ENCODE peak calls at places on chromosomes 3 and 15, in four cellular contexts. D is cardiac fibroblast; K is endothelial cell of umbilical vein; L is activated CD8-positive, alpha-beta T cell treated with anti-CD3 and anti-CD28 coated beads for 36 hours. F is an unnamed sample.

GRCh38 chr15:23069496-23070166 is 30.3 kb upstream of the TUBGCP5 start:
- DNase-seq in L (no peak), K (no peak), D (no peak), F (no peak)

GRCh38 chr3:46130631-46131310 is 77.3 kb downstream of the CCR1 start:
- DNase-seq in L (no peak), K (no peak), D (no peak), F (no peak)

GRCh38 chr3:66644549-66644948 is 143.7 kb upstream of the LRIG1 start:
- DNase-seq in D (no peak), L (no peak), K (no peak), F (no peak)

GRCh38 chr3:168933614-168934013 is 729.9 kb downstream of the MECOM start:
- DNase-seq in L (no peak), D (peak; percentile 56), K (no peak), F (no peak)

GRCh38 chr3:186534113-186534669 is 10.0 kb downstream of the CRYGS start:
- DNase-seq in D (no peak), K (no peak), L (peak; percentile 73), F (no peak)

GRCh38 chr3:149080699-149081091 is 5.6 kb downstream of the HLTF start:
- DNase-seq in K (peak; percentile 67), L (no peak), D (peak; percentile 88), F (no peak)

GRCh38 chr15:66739287-66739686 is 37.3 kb downstream of the SMAD6 start:
- DNase-seq in L (no peak), D (no peak), K (no peak), F (no peak)

GRCh38 chr15:42157981-42158765 is 1.7 kb upstream of the PLA2G4F start:
- DNase-seq in D (peak; percentile 61), K (no peak), L (no peak), F (no peak)

GRCh38 chr3:112773864-112774263 is 72.8 kb downstream of the CD200R1L start:
- DNase-seq in L (peak; percentile 36), K (no peak), D (peak; percentile 49), F (no peak)

GRCh38 chr3:102354818-102355515 is 79.8 kb upstream of the ZPLD1 start:
- DNase-seq in L (no peak), K (peak; percentile 51), D (peak; percentile 80), F (no peak)

GRCh38 chr15:51443282-51443914 is 101.9 kb downstream of the GLDN start:
- DNase-seq in K (no peak), L (no peak), D (no peak), F (no peak)

GRCh38 chr3:124519844-124520243 is 210.4 kb upstream of the UMPS start:
- DNase-seq in L (no peak), D (no peak), K (no peak), F (no peak)

GRCh38 chr3:21326704-21327103 is 424.3 kb downstream of the ZNF385D start:
- DNase-seq in L (no peak), K (peak; percentile 2), D (peak; percentile 65), F (peak; percentile 20)

GRCh38 chr3:14256561-14257342 is 78.1 kb downstream of the LSM3 start:
- DNase-seq in D (no peak), L (no peak), K (no peak), F (no peak)

GRCh38 chr15:98694153-98694552 is 45.8 kb downstream of the IGF1R start:
- DNase-seq in D (no peak), L (no peak), K (no peak), F (no peak)

GRCh38 chr15:95024388-95024787 is 793.0 kb downstream of the MCTP2 start:
- DNase-seq in D (peak; percentile 65), K (peak; percentile 46), L (no peak), F (no peak)

GRCh38 chr15:92958105-92958504 is 58.0 kb downstream of the CHD2 start:
- DNase-seq in L (peak; percentile 80), K (no peak), D (peak; percentile 71), F (no peak)

GRCh38 chr15:22873204-22873701 is 34.8 kb downstream of the NIPA2 start:
- DNase-seq in L (no peak), D (peak; percentile 66), K (no peak), F (no peak)

GRCh38 chr3:33063651-33064051 is 33.3 kb downstream of the GLB1 start:
- DNase-seq in D (peak; percentile 8), K (no peak), L (peak; percentile 92), F (peak; percentile 12)

GRCh38 chr3:130699765-130700164 is 46.9 kb downstream of the PIK3R4 start:
- DNase-seq in D (peak; percentile 39), L (no peak), K (peak; percentile 33), F (no peak)

GRCh38 chr3:25103391-25103790 is 324.7 kb upstream of the RARB start:
- DNase-seq in K (no peak), L (no peak), D (no peak), F (no peak)

GRCh38 chr15:99076555-99077308 is 28.1 kb upstream of the SYNM start:
- DNase-seq in L (peak; percentile 47), D (peak; percentile 88), K (peak; percentile 73), F (peak; percentile 68)

GRCh38 chr3:79086514-79086913 is 681.3 kb downstream of the ROBO1 start:
- DNase-seq in K (peak; percentile 57), L (peak; percentile 45), D (peak; percentile 80), F (peak; percentile 14)

GRCh38 chr15:87489902-87490301 is 766.6 kb downstream of the NTRK3 start:
- DNase-seq in D (no peak), L (no peak), K (no peak), F (no peak)

GRCh38 chr3:132174500-132174899 is 139.7 kb upstream of the CPNE4 start:
- DNase-seq in K (no peak), L (no peak), D (peak; percentile 18), F (no peak)

GRCh38 chr15:63434567-63435219 is 53.0 kb upstream of the CA12 start:
- DNase-seq in D (no peak), K (no peak), L (no peak), F (no peak)

GRCh38 chr3:166425900-166426611 is 588.8 kb upstream of the BCHE start:
- DNase-seq in L (no peak), D (no peak), K (no peak), F (no peak)
- TF ChIP-seq CTCF in L (no peak), D (no peak), K (no peak), F (no peak)

GRCh38 chr3:111577113-111577512 is 18.0 kb downstream of the ZBED2 start:
- DNase-seq in L (no peak), K (no peak), D (no peak), F (no peak)

GRCh38 chr3:111579495-111579894 is 15.7 kb downstream of the ZBED2 start:
- DNase-seq in L (no peak), D (no peak), K (no peak), F (no peak)

GRCh38 chr3:111581403-111582113 is 13.6 kb downstream of the ZBED2 start:
- DNase-seq in L (no peak), K (no peak), D (no peak), F (no peak)

GRCh38 chr3:111578867-111579266 is 16.3 kb downstream of the ZBED2 start:
- DNase-seq in K (no peak), D (no peak), L (no peak), F (no peak)

DNA sequence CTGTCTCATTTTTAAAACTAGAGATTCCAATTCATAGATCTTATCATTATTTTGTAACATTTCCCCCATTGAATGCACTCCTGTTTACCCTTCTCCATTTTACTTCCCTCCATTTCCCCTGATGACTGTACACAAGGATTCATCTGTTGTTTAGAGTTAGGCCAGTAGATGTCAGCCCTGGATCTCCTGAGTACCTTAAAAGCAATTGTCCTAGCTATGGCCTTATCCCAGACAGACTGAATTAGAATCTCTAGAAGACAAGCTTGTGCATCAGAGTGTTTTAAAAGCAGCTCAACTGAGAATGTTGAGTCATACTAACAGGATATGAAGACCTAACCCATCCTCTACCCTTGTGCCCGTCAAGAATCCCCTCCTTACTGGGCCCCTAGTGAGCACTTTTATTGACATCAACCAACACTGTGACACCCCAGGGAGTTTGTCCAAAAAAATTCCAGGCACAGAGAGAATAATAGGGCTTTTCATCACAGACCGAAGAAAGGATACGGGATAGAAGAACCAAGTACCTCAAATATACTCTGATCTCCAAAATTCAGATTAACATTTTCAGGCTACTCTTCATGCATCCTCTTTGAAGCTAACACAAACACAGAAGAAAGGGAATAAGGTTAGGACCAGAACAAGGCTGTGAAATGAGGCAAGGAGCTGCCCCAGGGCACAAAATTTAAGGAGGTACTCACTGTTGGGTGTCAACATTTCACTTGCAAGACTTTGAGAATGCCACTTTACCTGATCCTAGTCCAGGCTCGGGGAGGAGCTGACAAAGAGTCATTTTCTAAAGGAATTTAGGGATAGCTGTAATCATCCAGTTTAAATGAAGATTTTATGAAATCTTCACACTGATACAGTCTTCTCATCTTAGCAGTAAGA is 17.1 kb downstream of the ZBED2 start:
- DNase-seq in L (no peak), K (peak; percentile 25), D (peak; percentile 92), F (peak; percentile 44)
- TF ChIP-seq CTCF in L (peak; percentile 64), K (peak; percentile 4), D (peak; percentile 73), F (peak; percentile 72)

DNA sequence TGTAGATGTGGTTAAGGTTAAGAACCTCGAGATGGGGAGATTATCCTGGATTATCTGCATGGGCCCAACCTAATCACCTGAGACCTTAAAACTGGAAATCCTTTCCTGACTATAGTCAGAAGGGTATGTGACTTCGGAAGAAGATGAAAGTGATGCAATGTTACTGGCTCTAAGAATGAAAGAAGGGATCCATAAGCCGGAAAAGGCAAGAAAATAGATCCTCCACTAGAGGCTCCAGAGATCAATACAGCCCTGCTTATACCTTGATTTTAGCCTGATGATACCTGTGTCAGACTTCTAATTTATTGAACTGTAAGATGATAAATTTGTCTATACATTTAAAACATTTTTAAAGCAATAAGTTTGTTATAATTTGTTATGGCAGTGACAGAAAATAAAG is 21.5 kb upstream of the GASK1A start:
- DNase-seq in D (no peak), K (no peak), L (no peak), F (no peak)
- TF ChIP-seq CTCF in D (no peak), K (no peak), L (no peak), F (no peak)

GRCh38 chr15:32718822-32719716 is 1.3 kb downstream of the GREM1 start:
- DNase-seq in K (no peak), D (peak; percentile 43), L (peak; percentile 5), F (no peak)
- TF ChIP-seq CTCF in K (no peak), D (no peak), L (no peak), F (no peak)

GRCh38 chr3:58994746-58995330 is 55.0 kb downstream of the CFAP20DC start:
- DNase-seq in D (peak; percentile 85), K (peak; percentile 60), L (peak; percentile 50), F (peak; percentile 42)
- TF ChIP-seq CTCF in D (peak; percentile 90), K (peak; percentile 59), L (peak; percentile 71), F (peak; percentile 90)

GRCh38 chr3:146577662-146578061 is 27.5 kb downstream of the PLSCR5 start:
- DNase-seq in K (peak; percentile 76), L (peak; percentile 62), D (peak; percentile 84), F (peak; percentile 19)
- TF ChIP-seq CTCF in K (no peak), L (peak; percentile 70), D (peak; percentile 15), F (peak; percentile 28)

DNA sequence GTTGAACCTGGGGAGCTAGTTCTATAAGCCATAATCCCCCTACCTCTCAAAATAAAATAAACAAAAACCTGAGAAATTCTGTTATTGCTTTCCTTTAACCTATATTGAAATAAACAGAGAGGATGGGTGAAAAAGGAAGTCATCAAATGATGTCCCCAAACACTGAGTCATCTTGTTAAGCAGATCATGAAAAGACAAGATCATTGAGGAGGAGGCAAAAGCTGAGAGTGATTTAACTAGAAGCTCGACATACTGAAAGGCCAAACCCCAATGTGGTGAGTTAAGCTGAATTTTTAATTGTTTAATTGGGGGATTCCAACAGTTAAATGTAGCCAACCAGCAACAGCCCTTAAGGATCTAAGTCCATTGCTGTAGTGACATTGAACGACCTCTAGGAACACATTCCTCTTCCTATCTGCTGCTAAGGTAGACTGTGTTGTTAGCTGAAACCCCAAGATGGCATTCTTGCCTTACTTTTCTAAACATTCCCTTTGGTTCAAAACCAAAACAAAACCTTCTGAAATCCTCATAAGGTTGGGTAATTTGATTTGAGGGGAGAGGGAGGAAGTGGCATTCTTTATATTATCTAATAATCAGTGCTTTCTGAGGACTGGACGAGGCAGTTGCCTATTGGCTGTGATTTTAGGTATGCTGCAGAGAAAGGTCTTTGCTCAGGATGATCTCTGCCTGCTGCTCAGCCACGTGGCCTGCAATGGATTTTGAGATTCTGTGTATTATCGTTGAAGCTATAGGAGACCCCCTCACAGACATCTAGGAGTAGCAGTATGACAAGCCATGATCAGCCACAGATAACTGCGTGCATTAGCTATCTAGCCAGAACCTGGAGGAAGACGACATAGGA is 62.7 kb upstream of the BNIP2 start:
- DNase-seq in K (no peak), L (no peak), D (peak; percentile 32), F (no peak)
- TF ChIP-seq CTCF in K (no peak), L (peak; percentile 68), D (peak; percentile 27), F (no peak)

F was measured in AG09319.